ENCODE peak calls at places on chromosome 1, in four cellular contexts. X, V, U and R are unnamed samples.

GRCh38 chr1:156063997-156064285 is 3.0 kb downstream of the RAB25 start:
- DNase-seq in U (no peak), V (no peak), X (no peak), R (no peak)

GRCh38 chr1:21936366-21937031 is 611 bp downstream of the HSPG2 start:
- DNase-seq in V (no peak), U (no peak), X (no peak), R (no peak)

GRCh38 chr1:180580237-180580636 is 21.5 kb downstream of the OVAAL start:
- DNase-seq in V (no peak), U (no peak), X (peak; percentile 62), R (no peak)

GRCh38 chr1:56872597-56872996 is 18.0 kb downstream of the C8A start:
- DNase-seq in V (no peak), X (no peak), U (no peak), R (no peak)

GRCh38 chr1:112625696-112626095 is 6.1 kb downstream of the CAPZA1 start:
- DNase-seq in V (no peak), X (no peak), U (no peak), R (no peak)

GRCh38 chr1:177937931-177938330 is 31.9 kb downstream of the SEC16B start:
- DNase-seq in V (no peak), U (no peak), X (no peak), R (no peak)

GRCh38 chr1:187013582-187014200 is 184.9 kb downstream of the PLA2G4A start:
- DNase-seq in V (no peak), X (no peak), U (no peak), R (no peak)

GRCh38 chr1:170445096-170445495 is 86.9 kb upstream of the GORAB start:
- DNase-seq in X (no peak), V (peak; percentile 67), U (no peak), R (no peak)

GRCh38 chr1:192700834-192701271 is 64.9 kb downstream of the RGS13 start:
- DNase-seq in U (no peak), X (no peak), V (peak; percentile 87), R (no peak)

GRCh38 chr1:42940851-42941639 is 17.6 kb downstream of the SLC2A1 start:
- DNase-seq in X (peak; percentile 89), U (no peak), V (peak; percentile 92), R (no peak)

GRCh38 chr1:23555949-23556640 is 3.2 kb downstream of the ID3 start:
- DNase-seq in U (no peak), V (peak; percentile 73), X (no peak), R (peak; percentile 85)

GRCh38 chr1:23554481-23555224 is 4.6 kb downstream of the ID3 start:
- DNase-seq in V (no peak), U (peak; percentile 91), X (peak; percentile 73), R (peak; percentile 95)

GRCh38 chr1:23556661-23557470 is 2.4 kb downstream of the ID3 start:
- DNase-seq in X (no peak), U (no peak), V (peak; percentile 64), R (peak; percentile 78)

GRCh38 chr1:23553896-23554480 is 5.3 kb downstream of the ID3 start:
- DNase-seq in V (no peak), X (no peak), U (no peak), R (peak; percentile 68)

GRCh38 chr1:23555225-23555801 is 4.0 kb downstream of the ID3 start:
- DNase-seq in X (no peak), V (no peak), U (no peak), R (peak; percentile 86)
- TF ChIP-seq CTCF in X (no peak), V (no peak), U (no peak), R (no peak)

DNA sequence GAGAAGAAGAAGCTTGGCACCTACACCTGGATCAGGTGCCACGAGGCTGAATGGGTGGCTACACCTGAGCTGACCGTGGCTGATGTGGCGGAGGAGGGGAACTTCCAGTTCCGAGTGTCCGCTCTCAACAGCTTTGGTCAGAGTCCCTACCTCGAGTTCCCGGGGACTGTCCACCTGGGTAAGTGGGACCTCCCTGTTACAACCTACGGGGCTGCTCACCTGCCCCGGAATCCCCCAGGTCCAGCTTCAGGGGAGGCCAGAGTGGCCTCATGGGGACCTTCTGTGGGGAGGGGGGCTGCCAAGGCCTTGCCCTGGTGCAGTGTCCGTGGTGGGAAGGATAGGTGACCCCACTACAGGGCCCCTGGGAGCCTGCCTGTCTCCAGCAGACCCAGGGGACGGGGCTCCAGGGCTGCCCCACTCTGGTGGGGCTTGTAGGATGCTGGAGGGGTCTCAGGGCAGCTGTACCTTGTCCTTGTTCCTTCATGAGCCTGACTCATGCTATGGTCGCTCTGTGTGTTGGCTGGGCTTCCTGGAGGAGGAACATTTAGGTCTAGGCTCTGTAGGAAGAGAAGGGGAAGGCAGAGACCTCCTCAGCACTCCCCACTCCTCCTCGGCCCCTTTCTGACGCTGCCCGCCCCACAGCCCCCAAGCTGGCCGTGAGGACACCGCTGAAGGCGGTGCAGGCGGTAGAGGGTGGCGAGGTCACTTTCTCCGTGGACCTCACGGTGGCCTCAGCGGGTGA is 7.2 kb downstream of the OBSCN start:
- DNase-seq in X (peak; percentile 16), V (no peak), U (no peak), R (no peak)
- TF ChIP-seq CTCF in X (no peak), V (no peak), U (no peak), R (no peak)

GRCh38 chr1:84078108-84078823 is 65.8 kb upstream of the PRKACB start:
- DNase-seq in U (peak; percentile 60), X (no peak), V (no peak), R (peak; percentile 37)

GRCh38 chr1:84073266-84073665 is 70.8 kb upstream of the PRKACB start:
- DNase-seq in U (no peak), X (no peak), V (no peak), R (no peak)

GRCh38 chr1:84078824-84079167 is 65.3 kb upstream of the PRKACB start:
- DNase-seq in U (no peak), V (no peak), X (no peak), R (no peak)

GRCh38 chr1:84083321-84083720 is 60.8 kb upstream of the PRKACB start:
- DNase-seq in X (no peak), U (no peak), V (no peak), R (no peak)

GRCh38 chr1:84077476-84078107 is 66.5 kb upstream of the PRKACB start:
- DNase-seq in V (peak; percentile 3), U (peak; percentile 87), X (peak; percentile 36), R (peak; percentile 89)
- TF ChIP-seq CTCF in V (no peak), U (no peak), X (no peak), R (no peak)

GRCh38 chr1:223683586-223684487 is 18.3 kb upstream of the CAPN8 start:
- DNase-seq in V (no peak), U (peak; percentile 75), X (peak; percentile 54), R (peak; percentile 37)
- TF ChIP-seq CTCF in V (peak; percentile 67), U (peak; percentile 80), X (peak; percentile 66), R (peak; percentile 80)

DNA sequence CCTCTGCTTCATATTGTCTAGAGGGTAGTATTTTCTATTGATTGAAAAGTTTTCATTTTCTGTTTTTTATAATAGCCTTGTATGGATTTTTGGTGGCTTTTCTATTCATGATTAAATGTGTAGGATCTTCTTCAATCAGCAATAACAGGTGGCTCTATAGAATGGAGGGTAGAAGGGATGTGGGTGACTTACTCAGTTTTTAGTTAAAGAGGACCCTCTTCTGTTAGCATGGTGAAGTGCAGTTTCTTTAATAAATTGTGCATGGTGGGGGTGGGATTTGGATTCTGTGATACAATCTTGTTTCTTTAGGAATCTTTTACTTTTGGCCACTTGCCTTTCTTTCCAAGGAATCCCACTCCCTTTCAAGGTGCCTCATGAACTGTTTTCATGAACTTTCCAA is 64.7 kb downstream of the SLC35A3 start:
- DNase-seq in U (no peak), X (no peak), V (no peak), R (peak; percentile 55)
- TF ChIP-seq CTCF in U (peak; percentile 33), X (peak; percentile 11), V (peak; percentile 13), R (peak; percentile 79)

DNA sequence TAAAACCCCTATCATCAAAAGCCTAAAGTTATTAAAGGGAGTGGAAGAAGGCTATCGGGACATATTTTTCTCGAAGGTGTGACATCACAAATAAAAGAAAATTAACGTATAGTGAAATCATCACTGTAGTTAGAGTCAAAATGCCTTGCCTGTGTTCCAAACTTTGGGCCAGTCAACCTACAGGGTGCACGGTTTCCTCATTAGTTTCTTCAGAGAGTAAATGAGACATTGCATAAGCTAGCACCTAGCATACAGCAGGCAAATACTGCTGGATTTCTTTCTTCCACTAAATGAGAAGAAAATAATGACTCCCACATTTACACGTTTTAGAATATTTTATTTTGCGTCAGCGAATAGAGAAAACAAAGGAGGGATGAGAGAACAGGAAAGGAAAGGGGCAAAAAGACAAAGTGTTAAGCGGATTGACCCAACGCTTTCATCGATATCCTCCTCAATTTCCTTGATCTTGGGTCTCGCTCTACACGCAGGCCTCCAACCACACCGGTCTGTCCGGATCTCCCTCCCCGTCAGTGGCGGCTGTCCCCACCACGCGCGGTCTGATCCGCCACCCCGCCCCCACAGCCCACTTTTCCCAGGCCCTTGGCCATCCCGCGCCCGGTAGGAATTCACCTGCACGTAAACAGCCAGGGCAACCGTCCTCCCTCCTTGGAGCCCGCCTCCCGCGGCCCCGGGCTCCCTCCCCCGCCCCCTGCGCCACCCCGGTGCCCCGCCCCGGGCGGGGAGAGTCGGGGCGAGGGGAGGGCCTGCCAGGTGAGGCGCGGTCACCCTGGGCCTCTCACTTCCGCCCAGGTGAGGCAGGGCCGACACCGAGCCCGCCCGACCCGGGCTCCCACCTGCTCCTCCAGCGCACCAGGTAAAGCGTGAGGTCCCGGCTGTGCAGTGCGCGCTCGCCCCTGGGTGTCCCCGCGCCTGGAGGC is at the start of gene PATJ:
- DNase-seq in X (peak; percentile 89), V (no peak), U (peak; percentile 42), R (peak; percentile 51)
- TF ChIP-seq CTCF in X (no peak), V (no peak), U (no peak), R (no peak)

GRCh38 chr1:246722720-246723119 is 1.5 kb upstream of the SCCPDH start:
- DNase-seq in U (no peak), X (no peak), V (no peak), R (no peak)
- TF ChIP-seq CTCF in U (no peak), X (no peak), V (no peak), R (no peak)

GRCh38 chr1:160418483-160418882 is 18.1 kb downstream of the VANGL2 start:
- DNase-seq in V (no peak), U (no peak), X (no peak), R (no peak)

GRCh38 chr1:160413716-160414115 is 13.4 kb downstream of the VANGL2 start:
- DNase-seq in U (no peak), X (no peak), V (no peak), R (no peak)

GRCh38 chr1:160415696-160416298 is 15.4 kb downstream of the VANGL2 start:
- DNase-seq in V (no peak), X (no peak), U (no peak), R (no peak)

GRCh38 chr1:160414836-160415235 is 14.5 kb downstream of the VANGL2 start:
- DNase-seq in X (no peak), U (no peak), V (no peak), R (no peak)

DNA sequence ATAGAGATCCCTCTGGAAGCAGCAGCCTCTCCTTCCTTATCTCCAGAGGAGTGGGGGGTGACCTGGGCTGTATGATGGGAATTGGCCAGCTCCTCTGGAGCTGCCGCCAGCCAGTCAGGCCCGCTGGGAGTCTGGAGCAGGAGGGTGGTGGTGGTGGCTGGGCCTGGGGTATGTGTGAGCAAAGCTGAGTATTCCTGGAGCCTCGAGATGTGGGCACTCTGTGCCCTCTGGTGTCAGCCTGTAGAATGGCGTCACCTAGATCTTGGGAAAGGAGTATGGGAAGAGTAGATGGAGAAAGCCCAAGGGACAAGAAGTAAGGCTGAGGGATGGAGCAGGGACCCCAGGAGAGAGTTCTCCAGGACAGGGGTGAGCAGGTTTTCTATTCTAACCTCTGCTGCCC is 16.0 kb downstream of the VANGL2 start:
- DNase-seq in U (no peak), X (no peak), V (no peak), R (no peak)
- TF ChIP-seq CTCF in U (peak; percentile 32), X (no peak), V (peak; percentile 56), R (peak; percentile 68)